ENCODE peak calls at places on chromosomes 12 and 14, in eight cellular contexts. M is dorsolateral prefrontal cortex, W is GM12878, L is IMR-90, F is thyroid gland, A is endothelial cell of umbilical vein, O is HCT116, X is fibroblast of the aortic adventitia. J is an unnamed sample.

GRCh38 chr12:110307372-110307771 is 26.3 kb downstream of the ATP2A2 start:
- DNase-seq in X (no peak), F (no peak), O (no peak), W (no peak), L (no peak), A (no peak), M (no peak), J (no peak)

GRCh38 chr14:33165144-33165925 is 226.7 kb downstream of the NPAS3 start:
- DNase-seq in X (no peak), A (no peak), M (no peak), W (no peak), F (no peak), O (no peak), L (no peak), J (peak; percentile 4)

GRCh38 chr12:123105427-123105826 is 45.5 kb downstream of the PITPNM2 start:
- DNase-seq in L (no peak), M (no peak), A (peak; percentile 70), W (no peak), F (no peak), O (no peak), X (no peak), J (peak; percentile 24)

GRCh38 chr12:104827587-104827986 is 130.5 kb downstream of the SLC41A2 start:
- DNase-seq in F (no peak), L (no peak), O (no peak), M (no peak), X (no peak), W (no peak), A (no peak), J (peak; percentile 17)

GRCh38 chr12:111546758-111547383 is 52.2 kb downstream of the ATXN2 start:
- DNase-seq in A (no peak), M (no peak), O (no peak), L (peak; percentile 26), X (peak; percentile 16), W (no peak), F (no peak), J (no peak)

GRCh38 chr14:103522028-103522581 is 525 bp downstream of the CKB start:
- DNase-seq in X (no peak), W (no peak), F (peak; percentile 54), M (no peak), O (no peak), A (no peak), L (no peak), J (no peak)

GRCh38 chr14:77376380-77376770 is 519 bp downstream of the TMED8 start:
- DNase-seq in M (peak; percentile 4), W (no peak), X (peak; percentile 8), L (no peak), F (peak; percentile 22), A (peak; percentile 17), O (no peak), J (no peak)

GRCh38 chr14:30194769-30195168 is 267.1 kb upstream of the PRKD1 start:
- DNase-seq in A (no peak), O (no peak), F (no peak), W (no peak), M (no peak), X (peak; percentile 92), L (peak; percentile 91), J (peak; percentile 92)

GRCh38 chr12:98635657-98636323 is 8.8 kb downstream of the IKBIP start:
- DNase-seq in L (peak; percentile 77), F (no peak), A (peak; percentile 61), O (peak; percentile 39), W (peak; percentile 44), M (no peak), X (peak; percentile 76), J (peak; percentile 73)

GRCh38 chr14:41257476-41257875 is 349.2 kb upstream of the LRFN5 start:
- DNase-seq in M (no peak), W (no peak), L (no peak), X (no peak), A (no peak), F (no peak), O (no peak), J (no peak)

GRCh38 chr12:111807232-111807631 is 34.8 kb upstream of the MAPKAPK5 start:
- DNase-seq in L (no peak), M (no peak), F (no peak), A (no peak), W (no peak), O (no peak), X (no peak), J (no peak)

GRCh38 chr12:89731614-89732013 is 23.0 kb upstream of the ATP2B1 start:
- DNase-seq in F (no peak), A (no peak), L (peak; percentile 82), X (peak; percentile 85), O (no peak), W (no peak), M (no peak), J (peak; percentile 87)

GRCh38 chr12:105921872-105922669 is 216.7 kb downstream of the NUAK1 start:
- DNase-seq in W (no peak), F (no peak), M (no peak), O (no peak), X (peak; percentile 46), L (no peak), A (no peak), J (peak; percentile 51)

GRCh38 chr12:31846405-31846804 is 112.8 kb upstream of the RESF1 start:
- DNase-seq in W (no peak), X (no peak), M (no peak), L (no peak), O (no peak), F (no peak), A (no peak), J (no peak)

GRCh38 chr14:99479160-99479902 is 1.3 kb downstream of the SETD3 start:
- DNase-seq in F (peak; percentile 61), M (no peak), A (peak; percentile 11), O (no peak), W (no peak), L (peak; percentile 16), X (peak; percentile 15), J (peak; percentile 10)

GRCh38 chr12:108690799-108691153 is 40.5 kb downstream of the CORO1C start:
- DNase-seq in O (no peak), W (no peak), L (no peak), M (no peak), A (no peak), X (no peak), F (no peak), J (peak; percentile 56)

GRCh38 chr12:108693186-108693585 is 38.1 kb downstream of the CORO1C start:
- DNase-seq in O (no peak), M (no peak), A (no peak), L (no peak), F (no peak), X (no peak), W (no peak), J (no peak)

GRCh38 chr12:108693781-108694180 is 37.5 kb downstream of the CORO1C start:
- DNase-seq in F (no peak), X (no peak), O (no peak), M (no peak), W (no peak), A (no peak), L (no peak), J (no peak)

GRCh38 chr12:108691154-108691994 is 39.9 kb downstream of the CORO1C start:
- DNase-seq in A (peak; percentile 99), X (peak; percentile 98), O (peak; percentile 86), M (peak; percentile 93), L (peak; percentile 99), W (peak; percentile 63), F (peak; percentile 92), J (peak; percentile 99)

GRCh38 chr12:108691995-108692808 is 39.1 kb downstream of the CORO1C start:
- DNase-seq in M (peak; percentile 51), O (no peak), L (peak; percentile 34), A (peak; percentile 59), X (no peak), F (peak; percentile 82), W (no peak), J (peak; percentile 31)
- H3K4me3 ChIP-seq in M (peak overlapping the region; percentile 50), O (peak overlapping the region; percentile 18), L (no peak overlapping the region), A (no peak overlapping the region), X (peak overlapping the region; percentile 11), F (no peak overlapping the region), W (peak overlapping the region; percentile 62), J (no peak overlapping the region)

DNA sequence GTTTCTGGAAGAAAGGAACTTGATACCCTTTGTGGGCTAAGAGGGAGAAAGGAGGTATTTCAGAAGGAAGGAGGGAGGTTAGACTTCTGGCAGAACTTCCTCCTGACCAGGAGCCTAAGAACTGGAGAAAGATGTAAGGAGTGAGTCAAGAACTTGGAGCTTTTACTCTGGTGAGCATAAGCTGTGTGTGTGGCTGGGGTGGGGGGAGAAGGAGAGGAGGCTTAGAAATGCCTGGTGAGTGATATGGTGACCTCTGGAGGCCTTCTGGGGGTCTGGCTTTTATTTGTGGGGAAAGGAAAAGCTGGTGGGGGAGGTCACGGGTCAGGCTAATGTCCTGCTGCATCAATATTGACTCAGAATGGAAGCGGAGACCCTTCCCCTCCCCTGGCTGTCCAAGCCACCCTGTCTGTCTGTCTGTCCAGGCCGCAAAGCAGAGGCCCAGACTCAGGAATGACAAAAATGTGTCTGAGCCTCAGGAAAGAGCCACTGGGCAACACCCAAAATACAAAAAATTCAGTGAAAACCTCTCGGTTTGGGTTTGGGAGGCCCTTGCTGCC is 4.8 kb downstream of the LRP1 start:
- DNase-seq in L (peak; percentile 55), X (peak; percentile 87), F (no peak), M (no peak), W (no peak), O (no peak), A (no peak), J (no peak)
- TF ChIP-seq CTCF in L (no peak), X (no peak), F (no peak), M (no peak), W (no peak), O (no peak), A (no peak), J (no peak)

GRCh38 chr12:90925562-90925961 is 29.4 kb downstream of the CCER1 start:
- DNase-seq in A (no peak), O (no peak), L (no peak), F (no peak), W (no peak), X (no peak), M (no peak), J (no peak)

GRCh38 chr12:90921536-90921935 is 33.4 kb downstream of the CCER1 start:
- DNase-seq in A (no peak), M (no peak), L (peak; percentile 20), W (no peak), F (no peak), X (no peak), O (no peak), J (no peak)

DNA sequence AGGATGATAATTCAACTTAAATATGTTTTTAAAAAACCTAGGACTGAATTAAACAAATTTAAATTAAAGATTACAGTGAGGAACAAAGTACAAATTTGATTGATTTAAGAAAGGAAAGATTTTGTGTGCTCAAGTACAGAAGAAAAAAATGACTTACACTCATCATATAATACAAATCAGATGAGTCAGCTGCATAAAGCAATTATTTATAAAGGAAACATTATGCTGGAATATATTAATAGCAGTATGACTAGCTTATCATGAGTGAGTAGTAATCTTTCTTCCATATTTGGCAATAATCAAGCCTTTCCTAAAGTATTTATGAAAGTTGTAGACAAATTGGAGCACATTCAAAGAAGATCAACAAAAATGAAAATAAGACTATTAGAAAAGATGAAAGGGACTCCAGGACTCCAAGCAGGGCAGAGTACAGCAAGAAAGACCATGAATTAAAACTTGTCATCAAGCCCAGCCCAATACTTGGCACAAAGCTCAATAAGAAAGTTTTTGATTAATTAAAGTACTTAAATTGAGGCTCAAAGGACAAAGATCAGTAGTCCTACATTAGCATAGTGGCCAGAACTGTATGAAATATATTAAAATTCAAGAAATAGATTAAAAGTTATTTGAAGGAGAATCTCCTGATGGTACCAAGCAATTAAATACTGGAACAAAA is 32.8 kb downstream of the CCER1 start:
- DNase-seq in A (peak; percentile 77), O (no peak), W (no peak), M (no peak), L (peak; percentile 80), F (no peak), X (peak; percentile 73), J (peak; percentile 69)
- H3K4me3 ChIP-seq in A (no peak overlapping the region), O (no peak overlapping the region), W (no peak overlapping the region), M (no peak overlapping the region), L (no peak overlapping the region), F (no peak overlapping the region), X (no peak overlapping the region), J (no peak overlapping the region)

GRCh38 chr12:87141091-87141490 is 884.9 kb upstream of the MGAT4C start:
- DNase-seq in F (no peak), M (no peak), X (peak; percentile 50), O (no peak), A (no peak), L (no peak), W (no peak), J (no peak)
- TF ChIP-seq CTCF in F (no peak), M (no peak), X (no peak), O (no peak), A (no peak), L (no peak), W (no peak), J (no peak)

J was measured in fibroblast of pulmonary artery.